ENCODE peak calls at places on chromosomes 16 and 17, in eight cellular contexts. One of them, this sample, is unnamed.

GRCh38 chr16:53224932-53225533 is 170.2 kb downstream of the CHD9 start:
- DNase-seq in hepatocyte: no peak
- DNase-seq in MM.1S: peak
- DNase-seq in neural progenitor cell: no peak
- DNase-seq in GM23338: no peak
- DNase-seq in OCI-LY7: no peak
- DNase-seq in PC-3: peak
- DNase-seq in SK-N-SH: no peak
- DNase-seq in this sample: no peak

GRCh38 chr17:11383157-11383556 is 142.1 kb downstream of the SHISA6 start:
- DNase-seq in hepatocyte: no peak
- DNase-seq in MM.1S: no peak
- DNase-seq in neural progenitor cell: no peak
- DNase-seq in OCI-LY7: no peak
- DNase-seq in PC-3: no peak
- DNase-seq in SK-N-SH: no peak
- DNase-seq in GM23338: no peak
- DNase-seq in this sample: no peak

GRCh38 chr16:69311533-69312388 is 611 bp downstream of the VPS4A start:
- DNase-seq in neural progenitor cell: peak
- DNase-seq in hepatocyte: peak
- DNase-seq in GM23338: peak
- DNase-seq in SK-N-SH: peak
- DNase-seq in PC-3: peak
- DNase-seq in OCI-LY7: peak
- DNase-seq in MM.1S: peak
- DNase-seq in this sample: no peak

GRCh38 chr17:52505601-52506000 is 347.1 kb upstream of the CA10 start:
- DNase-seq in GM23338: no peak
- DNase-seq in PC-3: no peak
- DNase-seq in MM.1S: no peak
- DNase-seq in OCI-LY7: no peak
- DNase-seq in SK-N-SH: no peak
- DNase-seq in neural progenitor cell: no peak
- DNase-seq in hepatocyte: no peak
- DNase-seq in this sample: no peak

GRCh38 chr17:55845385-55845784 is 94.5 kb downstream of the PCTP start:
- DNase-seq in neural progenitor cell: peak
- DNase-seq in PC-3: no peak
- DNase-seq in MM.1S: no peak
- DNase-seq in OCI-LY7: no peak
- DNase-seq in hepatocyte: peak
- DNase-seq in SK-N-SH: peak
- DNase-seq in GM23338: peak
- DNase-seq in this sample: no peak

GRCh38 chr17:31321481-31321880 is at the start of gene EVI2A:
- DNase-seq in neural progenitor cell: peak
- DNase-seq in hepatocyte: no peak
- DNase-seq in PC-3: peak
- DNase-seq in MM.1S: peak
- DNase-seq in OCI-LY7: peak
- DNase-seq in SK-N-SH: no peak
- DNase-seq in GM23338: peak
- DNase-seq in this sample: no peak

GRCh38 chr17:7557825-7558543 is 566 bp upstream of the TNFSF13 start:
- DNase-seq in OCI-LY7: peak
- DNase-seq in SK-N-SH: peak
- DNase-seq in hepatocyte: peak
- DNase-seq in GM23338: peak
- DNase-seq in MM.1S: peak
- DNase-seq in PC-3: peak
- DNase-seq in neural progenitor cell: peak
- DNase-seq in this sample: no peak

GRCh38 chr17:80765241-80766022 is 220.8 kb downstream of the RPTOR start:
- DNase-seq in MM.1S: no peak
- DNase-seq in GM23338: no peak
- DNase-seq in neural progenitor cell: no peak
- DNase-seq in OCI-LY7: peak
- DNase-seq in hepatocyte: no peak
- DNase-seq in PC-3: no peak
- DNase-seq in SK-N-SH: no peak
- DNase-seq in this sample: no peak

GRCh38 chr17:79218175-79218824 is 143.7 kb downstream of the ENGASE start:
- DNase-seq in neural progenitor cell: no peak
- DNase-seq in MM.1S: no peak
- DNase-seq in GM23338: no peak
- DNase-seq in OCI-LY7: no peak
- DNase-seq in hepatocyte: no peak
- DNase-seq in SK-N-SH: no peak
- DNase-seq in PC-3: no peak
- DNase-seq in this sample: no peak

GRCh38 chr17:692116-692515 is 22.5 kb downstream of the VPS53 start:
- DNase-seq in OCI-LY7: no peak
- DNase-seq in neural progenitor cell: no peak
- DNase-seq in GM23338: no peak
- DNase-seq in SK-N-SH: no peak
- DNase-seq in hepatocyte: no peak
- DNase-seq in PC-3: peak
- DNase-seq in MM.1S: no peak
- DNase-seq in this sample: no peak
- TF ChIP-seq EZH2phosphoT487 in OCI-LY7: no peak
- TF ChIP-seq EZH2phosphoT487 in neural progenitor cell: no peak
- TF ChIP-seq EZH2phosphoT487 in GM23338: no peak
- TF ChIP-seq EZH2phosphoT487 in SK-N-SH: no peak
- TF ChIP-seq EZH2phosphoT487 in hepatocyte: no peak
- TF ChIP-seq EZH2phosphoT487 in PC-3: no peak
- TF ChIP-seq EZH2phosphoT487 in MM.1S: no peak
- TF ChIP-seq EZH2phosphoT487 in this sample: no peak

GRCh38 chr17:77476920-77477805 is 336.4 kb downstream of the SEC14L1 start:
- DNase-seq in OCI-LY7: peak
- DNase-seq in MM.1S: peak
- DNase-seq in GM23338: no peak
- DNase-seq in hepatocyte: peak
- DNase-seq in SK-N-SH: peak
- DNase-seq in neural progenitor cell: no peak
- DNase-seq in PC-3: peak
- DNase-seq in this sample: no peak
- TF ChIP-seq CTCF in OCI-LY7: no peak
- TF ChIP-seq CTCF in MM.1S: no peak
- TF ChIP-seq CTCF in GM23338: no peak
- TF ChIP-seq CTCF in hepatocyte: no peak
- TF ChIP-seq CTCF in SK-N-SH: no peak
- TF ChIP-seq CTCF in neural progenitor cell: no peak
- TF ChIP-seq CTCF in PC-3: no peak
- TF ChIP-seq CTCF in this sample: no peak

GRCh38 chr16:73034374-73034773 is 13.6 kb downstream of the ZFHX3 start:
- DNase-seq in PC-3: no peak
- DNase-seq in hepatocyte: no peak
- DNase-seq in GM23338: no peak
- DNase-seq in neural progenitor cell: no peak
- DNase-seq in SK-N-SH: no peak
- DNase-seq in MM.1S: no peak
- DNase-seq in OCI-LY7: no peak
- DNase-seq in this sample: no peak

GRCh38 chr16:73031155-73031866 is 16.6 kb downstream of the ZFHX3 start:
- DNase-seq in OCI-LY7: no peak
- DNase-seq in SK-N-SH: no peak
- DNase-seq in GM23338: no peak
- DNase-seq in PC-3: no peak
- DNase-seq in neural progenitor cell: no peak
- DNase-seq in MM.1S: no peak
- DNase-seq in hepatocyte: no peak
- DNase-seq in this sample: no peak

GRCh38 chr16:73036074-73036826 is 11.7 kb downstream of the ZFHX3 start:
- DNase-seq in SK-N-SH: no peak
- DNase-seq in PC-3: no peak
- DNase-seq in MM.1S: no peak
- DNase-seq in hepatocyte: no peak
- DNase-seq in neural progenitor cell: peak
- DNase-seq in OCI-LY7: no peak
- DNase-seq in GM23338: peak
- DNase-seq in this sample: no peak

GRCh38 chr16:73033271-73033998 is 14.5 kb downstream of the ZFHX3 start:
- DNase-seq in SK-N-SH: no peak
- DNase-seq in neural progenitor cell: peak
- DNase-seq in MM.1S: no peak
- DNase-seq in GM23338: peak
- DNase-seq in PC-3: no peak
- DNase-seq in hepatocyte: no peak
- DNase-seq in OCI-LY7: no peak
- DNase-seq in this sample: no peak

DNA sequence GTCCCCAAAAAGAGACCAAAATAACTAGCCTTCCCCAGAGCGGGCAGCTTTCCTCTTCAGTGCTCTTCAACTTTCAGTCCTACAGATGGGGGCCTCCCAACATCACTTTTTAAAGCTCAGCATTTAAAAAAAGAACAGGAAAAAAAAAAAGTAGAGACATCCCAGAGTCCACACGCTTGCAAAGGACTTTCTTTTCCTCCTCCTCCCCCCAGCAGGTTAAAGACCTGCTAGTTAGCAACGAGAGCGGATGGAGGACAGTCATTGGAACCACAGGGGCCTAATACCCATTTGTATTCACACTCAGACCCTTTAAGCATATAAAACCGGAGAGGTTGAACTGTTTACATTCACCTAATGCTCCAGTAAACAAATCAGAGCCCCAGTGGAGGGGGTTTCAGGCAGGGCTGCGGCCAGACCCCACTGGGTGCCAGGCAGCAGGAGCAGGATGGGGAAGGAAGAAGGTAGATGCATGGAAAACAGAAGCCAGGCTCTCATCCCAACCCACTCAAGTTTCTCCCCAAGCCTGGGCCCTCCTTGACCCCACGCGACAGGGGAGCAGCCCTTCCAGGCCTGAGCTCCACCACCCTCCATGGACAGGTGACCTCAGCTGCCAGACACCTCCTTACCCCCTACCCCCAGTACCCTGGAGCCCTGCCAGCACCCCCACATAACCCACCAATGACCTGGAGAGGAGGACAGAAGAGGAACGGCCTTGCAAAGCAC is 15.2 kb downstream of the ZFHX3 start:
- DNase-seq in MM.1S: no peak
- DNase-seq in SK-N-SH: no peak
- DNase-seq in GM23338: peak
- DNase-seq in neural progenitor cell: peak
- DNase-seq in PC-3: no peak
- DNase-seq in hepatocyte: no peak
- DNase-seq in OCI-LY7: no peak
- DNase-seq in this sample: no peak
- TF ChIP-seq EZH2phosphoT487 in MM.1S: no peak
- TF ChIP-seq EZH2phosphoT487 in SK-N-SH: no peak
- TF ChIP-seq EZH2phosphoT487 in GM23338: no peak
- TF ChIP-seq EZH2phosphoT487 in neural progenitor cell: peak
- TF ChIP-seq EZH2phosphoT487 in PC-3: no peak
- TF ChIP-seq EZH2phosphoT487 in hepatocyte: no peak
- TF ChIP-seq EZH2phosphoT487 in OCI-LY7: no peak
- TF ChIP-seq EZH2phosphoT487 in this sample: no peak

GRCh38 chr16:88389621-88390160 is 6.9 kb downstream of the ZNF469 start:
- DNase-seq in neural progenitor cell: no peak
- DNase-seq in GM23338: no peak
- DNase-seq in OCI-LY7: no peak
- DNase-seq in MM.1S: no peak
- DNase-seq in SK-N-SH: no peak
- DNase-seq in PC-3: no peak
- DNase-seq in hepatocyte: no peak
- DNase-seq in this sample: no peak

GRCh38 chr16:88387177-88387576 is 4.4 kb downstream of the ZNF469 start:
- DNase-seq in hepatocyte: no peak
- DNase-seq in OCI-LY7: no peak
- DNase-seq in PC-3: no peak
- DNase-seq in MM.1S: no peak
- DNase-seq in SK-N-SH: no peak
- DNase-seq in neural progenitor cell: no peak
- DNase-seq in GM23338: no peak
- DNase-seq in this sample: no peak

GRCh38 chr16:88389191-88389590 is 6.4 kb downstream of the ZNF469 start:
- DNase-seq in GM23338: no peak
- DNase-seq in hepatocyte: no peak
- DNase-seq in neural progenitor cell: no peak
- DNase-seq in PC-3: no peak
- DNase-seq in MM.1S: no peak
- DNase-seq in OCI-LY7: no peak
- DNase-seq in SK-N-SH: no peak
- DNase-seq in this sample: no peak

GRCh38 chr16:88385831-88386815 is 3.4 kb downstream of the ZNF469 start:
- DNase-seq in OCI-LY7: no peak
- DNase-seq in SK-N-SH: no peak
- DNase-seq in MM.1S: no peak
- DNase-seq in PC-3: no peak
- DNase-seq in neural progenitor cell: no peak
- DNase-seq in GM23338: no peak
- DNase-seq in hepatocyte: no peak
- DNase-seq in this sample: no peak

GRCh38 chr16:88387941-88388627 is 5.3 kb downstream of the ZNF469 start:
- DNase-seq in SK-N-SH: no peak
- DNase-seq in neural progenitor cell: peak
- DNase-seq in PC-3: peak
- DNase-seq in MM.1S: no peak
- DNase-seq in GM23338: peak
- DNase-seq in hepatocyte: peak
- DNase-seq in OCI-LY7: no peak
- DNase-seq in this sample: no peak
- TF ChIP-seq CTCF in SK-N-SH: no peak
- TF ChIP-seq CTCF in neural progenitor cell: no peak
- TF ChIP-seq CTCF in PC-3: no peak
- TF ChIP-seq CTCF in MM.1S: no peak
- TF ChIP-seq CTCF in GM23338: no peak
- TF ChIP-seq CTCF in hepatocyte: no peak
- TF ChIP-seq CTCF in OCI-LY7: no peak
- TF ChIP-seq CTCF in this sample: no peak

This sample was measured in HCT116.